ENCODE peak calls at places on chromosomes 11 and 22, in four cellular contexts. B, U, N and K are unnamed samples.

GRCh38 chr22:36386351-36386899 is 1.3 kb downstream of the MYH9 start:
- DNase-seq in B (peak; percentile 71), U (no peak), N (no peak), K (no peak)

GRCh38 chr11:35145249-35145648 is 6.3 kb downstream of the CD44 start:
- DNase-seq in B (no peak), U (no peak), N (no peak), K (no peak)

GRCh38 chr11:105903113-105903512 is 118.9 kb downstream of the MSANTD4 start:
- DNase-seq in B (no peak), U (no peak), N (no peak), K (no peak)

GRCh38 chr11:119169272-119169719 is 771 bp downstream of the NLRX1 start:
- DNase-seq in B (peak; percentile 36), U (peak; percentile 53), N (no peak), K (no peak)

GRCh38 chr11:75955443-75955842 is 140.4 kb downstream of the UVRAG start:
- DNase-seq in B (no peak), U (no peak), N (no peak), K (no peak)

GRCh38 chr11:12611352-12611751 is 62.9 kb upstream of the TEAD1 start:
- DNase-seq in B (no peak), U (no peak), N (no peak), K (no peak)

GRCh38 chr11:120179071-120179672 is 31.7 kb upstream of the OAF start:
- DNase-seq in B (peak; percentile 19), U (no peak), N (peak; percentile 89), K (no peak)

GRCh38 chr22:21443057-21443734 is 24.0 kb upstream of the TMEM191C start:
- DNase-seq in B (no peak), U (no peak), N (no peak), K (peak; percentile 76)

GRCh38 chr11:132114185-132114584 is 743.8 kb downstream of the NTM start:
- DNase-seq in B (no peak), U (no peak), N (no peak), K (no peak)

GRCh38 chr11:2088746-2089535 is 50.2 kb downstream of the IGF2 start:
- DNase-seq in B (no peak), U (no peak), N (peak; percentile 58), K (peak; percentile 81)

GRCh38 chr11:65554842-65555395 is 3.2 kb downstream of the LTBP3 start:
- DNase-seq in B (no peak), U (no peak), N (no peak), K (no peak)

GRCh38 chr22:40441761-40442364 is 71.5 kb downstream of the SGSM3 start:
- DNase-seq in B (no peak), U (no peak), N (no peak), K (no peak)

GRCh38 chr11:121326230-121326629 is 33.7 kb downstream of the SC5D start:
- DNase-seq in B (no peak), U (no peak), N (no peak), K (no peak)

GRCh38 chr11:75470681-75471080 is 37.7 kb upstream of the KLHL35 start:
- DNase-seq in B (no peak), U (no peak), N (no peak), K (no peak)

GRCh38 chr22:20524004-20524481 is 16.6 kb downstream of the MED15 start:
- DNase-seq in B (no peak), U (no peak), N (no peak), K (no peak)

GRCh38 chr22:44425356-44425755 is 72.7 kb downstream of the RTL6 start:
- DNase-seq in B (no peak), U (no peak), N (no peak), K (no peak)

GRCh38 chr11:59872076-59872475 is 5.8 kb upstream of the TCN1 start:
- DNase-seq in B (no peak), U (no peak), N (no peak), K (no peak)

GRCh38 chr11:61303725-61304124 is 8.6 kb upstream of the VWCE start:
- DNase-seq in B (no peak), U (no peak), N (no peak), K (peak; percentile 62)

GRCh38 chr22:40216041-40216756 is 38.5 kb downstream of the TNRC6B start:
- DNase-seq in B (no peak), U (no peak), N (no peak), K (peak; percentile 36)

GRCh38 chr22:19554834-19555404 is 30.7 kb upstream of the CLDN5 start:
- DNase-seq in B (no peak), U (peak; percentile 28), N (no peak), K (no peak)

GRCh38 chr11:71120346-71120963 is 131.9 kb downstream of the SHANK2 start:
- DNase-seq in B (peak; percentile 29), U (peak; percentile 24), N (no peak), K (no peak)

GRCh38 chr11:122663764-122664163 is 8.2 kb downstream of the UBASH3B start:
- DNase-seq in B (no peak), U (no peak), N (no peak), K (no peak)

GRCh38 chr22:21797444-21798221 is 62.0 kb upstream of the YPEL1 start:
- DNase-seq in B (no peak), U (no peak), N (no peak), K (no peak)

GRCh38 chr22:48397531-48398180 is 1430.0 kb downstream of the BRD1 start:
- DNase-seq in B (no peak), U (no peak), N (no peak), K (peak; percentile 74)

GRCh38 chr11:119496453-119496852 is 73.5 kb upstream of the THY1 start:
- DNase-seq in B (no peak), U (no peak), N (no peak), K (no peak)

GRCh38 chr22:24059121-24059520 is 48.0 kb downstream of the CABIN1 start:
- DNase-seq in B (no peak), U (no peak), N (no peak), K (no peak)

GRCh38 chr22:36383110-36383581 is 4.6 kb downstream of the MYH9 start:
- DNase-seq in B (no peak), U (no peak), N (no peak), K (no peak)

GRCh38 chr11:57649826-57650738 is at the start of gene YPEL4:
- DNase-seq in B (no peak), U (no peak), N (no peak), K (no peak)

GRCh38 chr11:3186166-3186953 is 21.2 kb upstream of the OSBPL5 start:
- DNase-seq in B (no peak), U (no peak), N (no peak), K (no peak)

GRCh38 chr22:44263547-44263946 is 49.2 kb downstream of the SHISAL1 start:
- DNase-seq in B (no peak), U (no peak), N (no peak), K (no peak)

GRCh38 chr11:74341926-74342325 is 30.5 kb upstream of the P4HA3 start:
- DNase-seq in B (no peak), U (no peak), N (no peak), K (no peak)

GRCh38 chr22:45867118-45867905 is 109.7 kb downstream of the WNT7B start:
- DNase-seq in B (peak; percentile 16), U (no peak), N (no peak), K (no peak)
- TF ChIP-seq CTCF in B (no peak), U (no peak), N (no peak), K (peak; percentile 9)

GRCh38 chr11:81444306-81444705 is 1289.4 kb downstream of the FAM181B start:
- DNase-seq in B (no peak), U (no peak), N (no peak), K (no peak)
- TF ChIP-seq CTCF in B (no peak), U (no peak), N (no peak), K (no peak)

DNA sequence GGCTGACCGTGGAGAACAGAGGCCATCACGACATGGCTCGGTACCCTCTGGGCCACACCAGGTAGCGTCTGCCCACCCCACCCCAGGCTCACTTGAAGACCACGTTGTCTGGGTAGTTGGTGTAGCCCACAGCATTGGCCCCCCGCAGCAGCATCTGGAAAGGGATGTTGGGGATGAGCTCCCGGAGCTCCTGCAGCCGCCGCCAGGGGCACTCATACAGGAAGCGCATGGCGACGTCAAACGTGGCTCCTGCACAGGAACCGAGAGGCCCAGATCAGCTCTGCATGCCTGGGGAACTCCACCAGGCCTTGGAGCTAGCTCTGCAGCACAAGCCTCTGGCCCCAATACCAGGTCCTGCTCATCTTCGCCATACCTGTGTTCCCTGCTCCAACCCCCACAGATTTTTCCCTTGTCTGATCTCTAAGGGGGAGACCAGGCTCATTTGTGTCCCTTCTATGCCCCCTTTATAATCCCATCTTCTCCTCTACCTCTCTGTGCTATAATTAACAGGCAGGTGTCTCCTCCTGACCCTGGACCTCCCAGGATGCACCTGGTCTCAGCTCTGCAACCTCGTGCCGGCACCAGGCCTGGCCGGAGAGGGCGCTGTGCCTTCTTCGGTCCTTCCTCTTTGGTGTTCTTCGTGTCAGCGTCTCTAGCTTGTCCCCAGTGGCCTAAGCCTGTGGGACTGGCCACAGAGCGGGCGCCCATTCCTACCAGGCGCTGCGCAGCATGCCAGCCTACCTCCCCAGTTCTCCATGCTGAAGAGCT is 5.0 kb upstream of the LRFN4 start:
- DNase-seq in B (no peak), U (no peak), N (no peak), K (no peak)
- TF ChIP-seq CTCF in B (no peak), U (peak; percentile 56), N (no peak), K (no peak)

GRCh38 chr11:100525635-100526034 is 161.5 kb upstream of the ARHGAP42 start:
- DNase-seq in B (no peak), U (peak; percentile 3), N (no peak), K (no peak)
- TF ChIP-seq CTCF in B (no peak), U (peak; percentile 64), N (no peak), K (no peak)

GRCh38 chr11:108669261-108669660 is 4.4 kb downstream of the DDX10 start:
- DNase-seq in B (no peak), U (no peak), N (no peak), K (no peak)

GRCh38 chr11:108664730-108665525 is at the start of gene DDX10:
- DNase-seq in B (peak; percentile 99), U (peak; percentile 97), N (peak; percentile 99), K (peak; percentile 99)

GRCh38 chr11:108664241-108664640 is 628 bp upstream of the DDX10 start:
- DNase-seq in B (no peak), U (no peak), N (no peak), K (no peak)

GRCh38 chr11:108663154-108663877 is 1.6 kb upstream of the DDX10 start:
- DNase-seq in B (no peak), U (no peak), N (no peak), K (no peak)

DNA sequence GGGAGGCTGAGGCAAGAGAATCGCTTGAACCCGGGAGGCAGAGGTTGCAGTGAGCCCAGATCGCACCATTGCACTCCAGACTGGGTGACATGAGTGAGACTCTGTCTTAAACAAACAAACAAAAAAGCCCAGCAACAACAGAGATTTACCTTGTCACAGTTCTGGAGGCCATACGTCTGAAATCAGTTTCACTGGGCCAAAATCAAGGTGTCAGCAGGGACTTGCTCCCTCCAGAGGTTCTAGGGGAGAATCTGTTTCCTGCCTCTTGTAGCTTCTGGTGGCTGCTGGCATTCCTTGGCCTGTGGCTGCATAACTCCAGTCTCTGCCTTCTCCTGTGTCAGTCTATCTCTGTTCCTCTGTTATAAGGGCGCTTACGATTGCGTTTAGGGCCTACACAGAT is 1.5 kb downstream of the DDX10 start:
- DNase-seq in B (no peak), U (no peak), N (no peak), K (no peak)
- TF ChIP-seq CTCF in B (no peak), U (peak; percentile 24), N (no peak), K (no peak)

GRCh38 chr22:26174280-26174679 is 5.0 kb downstream of the SEZ6L start:
- DNase-seq in B (no peak), U (no peak), N (no peak), K (no peak)
- TF ChIP-seq CTCF in B (no peak), U (peak; percentile 18), N (no peak), K (no peak)